ENCODE peak calls at places on chromosomes 16 and 17, in seven cellular contexts. C is nucleus accumbens; I is non-pigmented ciliary epithelial cell; S is neural crest cell; B is CD8-positive, alpha-beta memory T cell; Q is iris pigment epithelial cell; J is A549. D is an unnamed sample.

GRCh38 chr16:66588981-66589713 is 9.9 kb downstream of the CMTM2 start:
- DNase-seq in C (no peak), I (no peak), S (no peak), B (peak; percentile 51), Q (peak; percentile 65), J (peak; percentile 68), D (no peak)

GRCh38 chr16:87487361-87487924 is 5.4 kb downstream of the ZCCHC14 start:
- DNase-seq in C (no peak), I (no peak), S (no peak), B (no peak), Q (no peak), J (no peak), D (no peak)

GRCh38 chr16:67428146-67428731 is 2.7 kb upstream of the HSD11B2 start:
- DNase-seq in C (no peak), I (no peak), S (peak; percentile 66), B (peak; percentile 28), Q (peak; percentile 45), J (peak; percentile 67), D (peak; percentile 68)

GRCh38 chr17:145671-146541 is 8.5 kb downstream of the SCGB1C2 start:
- DNase-seq in C (no peak), I (no peak), S (no peak), B (no peak), Q (no peak), J (no peak), D (no peak)

GRCh38 chr16:71499775-71500364 is 10.7 kb upstream of the ZNF19 start:
- DNase-seq in C (no peak), I (peak; percentile 19), S (peak; percentile 50), B (peak; percentile 17), Q (peak; percentile 62), J (peak; percentile 67), D (peak; percentile 24)

GRCh38 chr17:13635951-13636350 is 34.2 kb upstream of the HS3ST3A1 start:
- DNase-seq in C (no peak), I (no peak), S (no peak), B (no peak), Q (peak; percentile 59), J (no peak), D (no peak)

GRCh38 chr17:28747801-28748750 is 4.3 kb downstream of the TRAF4 start:
- DNase-seq in C (no peak), I (no peak), S (no peak), B (no peak), Q (no peak), J (no peak), D (no peak)

GRCh38 chr17:6797718-6798351 is 21.8 kb downstream of the FBXO39 start:
- DNase-seq in C (no peak), I (no peak), S (no peak), B (no peak), Q (peak; percentile 39), J (no peak), D (no peak)

GRCh38 chr16:81524382-81524781 is 79.8 kb downstream of the CMIP start:
- DNase-seq in C (no peak), I (no peak), S (no peak), B (peak; percentile 79), Q (no peak), J (no peak), D (no peak)

GRCh38 chr16:85258616-85259015 is 146.3 kb upstream of the CIBAR2 start:
- DNase-seq in C (no peak), I (no peak), S (peak; percentile 34), B (no peak), Q (no peak), J (no peak), D (no peak)

GRCh38 chr17:7177954-7178477 is 1.2 kb downstream of the ASGR1 start:
- DNase-seq in C (no peak), I (no peak), S (no peak), B (no peak), Q (no peak), J (no peak), D (peak; percentile 31)

GRCh38 chr17:32946375-32947135 is 18.6 kb downstream of the TMEM98 start:
- DNase-seq in C (no peak), I (no peak), S (no peak), B (no peak), Q (no peak), J (no peak), D (no peak)

GRCh38 chr16:16933861-16934260 is 536.9 kb downstream of the XYLT1 start:
- DNase-seq in C (no peak), I (no peak), S (no peak), B (no peak), Q (no peak), J (no peak), D (no peak)

D was measured in progenitor cell of endocrine pancreas.